ENCODE peak calls at places on chromosomes 13 and 19, in six cellular contexts. C is T-helper 17 cell, J is A673, B is NCI-H1105 treated with DMSO at 0.1 percent for 48 hours, I is mesothelial cell of epicardium, N is M059J. E is an unnamed sample.

GRCh38 chr19:15101479-15102082 is 5.6 kb upstream of the SYDE1 start:
- DNase-seq in C (peak; percentile 21), N (peak; percentile 32), I (no peak), B (peak; percentile 3), J (peak; percentile 61), E (no peak)

GRCh38 chr19:10921199-10921879 is 7.1 kb downstream of the YIPF2 start:
- DNase-seq in N (no peak), C (no peak), B (no peak), J (no peak), I (no peak), E (no peak)

GRCh38 chr13:99540530-99540929 is 39.3 kb downstream of the TM9SF2 start:
- DNase-seq in J (no peak), B (no peak), I (no peak), N (no peak), C (no peak), E (no peak)

GRCh38 chr19:12513531-12514061 is 29.0 kb upstream of the ZNF709 start:
- DNase-seq in C (no peak), B (no peak), J (no peak), I (no peak), N (no peak), E (no peak)

GRCh38 chr13:100594731-100595130 is 6.1 kb upstream of the GGACT start:
- DNase-seq in J (no peak), B (no peak), C (no peak), N (no peak), I (no peak), E (no peak)

GRCh38 chr13:50685491-50685890 is 158.0 kb downstream of the DLEU7 start:
- DNase-seq in B (peak; percentile 89), J (peak; percentile 79), C (no peak), I (no peak), N (peak; percentile 79), E (no peak)

GRCh38 chr19:16883518-16883917 is 5.3 kb upstream of the F2RL3 start:
- DNase-seq in J (no peak), I (no peak), B (no peak), N (no peak), C (no peak), E (no peak)

GRCh38 chr13:47553329-47553977 is 447.6 kb downstream of the SUCLA2 start:
- DNase-seq in I (no peak), N (no peak), J (no peak), B (no peak), C (no peak), E (no peak)

GRCh38 chr13:105116966-105117365 is 1418.5 kb downstream of the EFNB2 start:
- DNase-seq in C (no peak), N (no peak), J (no peak), B (no peak), I (no peak), E (no peak)

GRCh38 chr13:107222619-107223018 is 654.7 kb upstream of the ARGLU1 start:
- DNase-seq in C (no peak), N (no peak), B (no peak), I (no peak), J (no peak), E (no peak)

GRCh38 chr13:42747399-42747873 is 33.9 kb upstream of the FAM216B start:
- DNase-seq in B (no peak), I (no peak), C (no peak), J (no peak), N (peak; percentile 97), E (no peak)

GRCh38 chr19:4971424-4971793 is 2.5 kb downstream of the KDM4B start:
- DNase-seq in B (peak; percentile 62), N (peak; percentile 45), I (no peak), J (peak; percentile 40), C (no peak), E (no peak)

GRCh38 chr13:78102121-78102677 is 183.6 kb upstream of the EDNRB start:
- DNase-seq in N (peak; percentile 7), B (no peak), I (no peak), C (no peak), J (no peak), E (no peak)

GRCh38 chr13:46119883-46120614 is 15.2 kb upstream of the CPB2 start:
- DNase-seq in J (peak; percentile 92), I (peak; percentile 37), B (peak; percentile 3), N (peak; percentile 79), C (no peak), E (no peak)

GRCh38 chr13:39016087-39016486 is 21.8 kb downstream of the PROSER1 start:
- DNase-seq in I (no peak), J (no peak), B (no peak), N (no peak), C (no peak), E (no peak)

GRCh38 chr13:85798999-85799646 is at the start of gene SLITRK6:
- DNase-seq in B (peak; percentile 73), N (peak; percentile 71), I (no peak), J (peak; percentile 80), C (no peak), E (no peak)

GRCh38 chr13:59587971-59588716 is 575.6 kb downstream of the DIAPH3 start:
- DNase-seq in I (no peak), N (no peak), B (no peak), J (no peak), C (no peak), E (no peak)

GRCh38 chr19:33557720-33558119 is 36.1 kb upstream of the PEPD start:
- DNase-seq in N (no peak), I (no peak), B (no peak), C (no peak), J (no peak), E (no peak)

E was measured in CD14-positive monocyte.